ENCODE peak calls at places on chromosomes 11 and 22, in five cellular contexts. I, L, T, A and R are unnamed samples.

GRCh38 chr11:12180257-12181205 is 70.1 kb downstream of the MICAL2 start:
- DNase-seq in I (no peak), A (no peak), L (no peak), T (no peak), R (no peak)

GRCh38 chr22:24390576-24390975 is 36.8 kb upstream of the ADORA2A start:
- DNase-seq in I (no peak), A (no peak), T (peak), L (no peak), R (peak)

GRCh38 chr11:1161410-1162152 is 3.8 kb downstream of the MUC5AC start:
- DNase-seq in L (no peak), A (no peak), T (no peak), I (no peak), R (no peak)

GRCh38 chr11:7538023-7538422 is 24.2 kb downstream of the PPFIBP2 start:
- DNase-seq in L (no peak), I (no peak), T (peak), A (no peak), R (peak)

GRCh38 chr11:64226507-64227051 is 505 bp downstream of the NUDT22 start:
- DNase-seq in I (no peak), T (no peak), L (peak), A (no peak), R (peak)

GRCh38 chr22:49849161-49850020 is 4.3 kb upstream of the ZBED4 start:
- DNase-seq in I (no peak), A (no peak), L (no peak), T (no peak), R (no peak)

GRCh38 chr11:46451759-46452158 is 60.2 kb upstream of the CHRM4 start:
- DNase-seq in I (no peak), T (no peak), A (no peak), L (no peak), R (no peak)

GRCh38 chr11:102426000-102426399 is 26.6 kb downstream of the TMEM123 start:
- DNase-seq in A (no peak), L (no peak), I (no peak), T (no peak), R (no peak)

GRCh38 chr22:19527321-19527721 is 3.1 kb upstream of the CLDN5 start:
- DNase-seq in A (no peak), I (no peak), L (no peak), T (no peak), R (no peak)

GRCh38 chr11:115499241-115499799 is 4.9 kb downstream of the CADM1 start:
- DNase-seq in I (no peak), L (no peak), T (no peak), A (no peak), R (no peak)

GRCh38 chr22:25166266-25167056 is 33.2 kb upstream of the CRYBB3 start:
- DNase-seq in L (no peak), I (no peak), T (no peak), A (no peak), R (no peak)

GRCh38 chr11:33557201-33557600 is 143.4 kb downstream of the C11orf91 start:
- DNase-seq in I (no peak), L (no peak), T (peak), A (no peak), R (peak)

GRCh38 chr22:29689872-29690213 is 30.0 kb upstream of the CABP7 start:
- DNase-seq in L (no peak), T (peak), I (no peak), A (peak), R (peak)

GRCh38 chr11:121932646-121933185 is 183.3 kb downstream of the BLID start:
- DNase-seq in T (no peak), L (no peak), A (no peak), I (no peak), R (peak)

GRCh38 chr11:11789735-11790369 is 51.9 kb upstream of the USP47 start:
- DNase-seq in I (no peak), L (no peak), T (peak), A (no peak), R (peak)

GRCh38 chr11:128482092-128482491 is 105.3 kb downstream of the ETS1 start:
- DNase-seq in A (no peak), T (no peak), L (no peak), I (no peak), R (no peak)

GRCh38 chr11:86608251-86608799 is 64.1 kb downstream of the ME3 start:
- DNase-seq in I (no peak), A (peak), L (no peak), T (peak), R (peak)

GRCh38 chr11:70067036-70067435 is 11.1 kb upstream of the ANO1 start:
- DNase-seq in L (no peak), I (no peak), T (no peak), A (no peak), R (no peak)

GRCh38 chr11:130369141-130369691 is 54.5 kb upstream of the ZBTB44 start:
- DNase-seq in A (peak), T (no peak), I (no peak), L (no peak), R (peak)

GRCh38 chr11:108115495-108116140 is 5.7 kb upstream of the ACAT1 start:
- DNase-seq in I (no peak), A (no peak), T (peak), L (no peak), R (peak)

GRCh38 chr11:67584205-67584880 is 731 bp downstream of the GSTP1 start:
- DNase-seq in A (no peak), T (peak), I (no peak), L (no peak), R (peak)

GRCh38 chr11:103789957-103790356 is 246.5 kb upstream of the DDI1 start:
- DNase-seq in I (no peak), T (peak), L (no peak), A (no peak), R (no peak)